ENCODE peak calls at places on chromosomes 11 and 22, in four cellular contexts. P is spleen, T is HepG2, F is tibial nerve. X is an unnamed sample.

GRCh38 chr11:114262681-114263509 is 33.3 kb upstream of the NNMT start:
- DNase-seq in P (no peak), T (peak), F (no peak), X (no peak)

GRCh38 chr11:64614927-64615326 is 23.9 kb downstream of the SLC22A12 start:
- DNase-seq in P (no peak), T (no peak), F (no peak), X (no peak)

GRCh38 chr11:107293677-107294344 is 163.8 kb downstream of the CWF19L2 start:
- DNase-seq in P (no peak), T (peak), F (no peak), X (no peak)

GRCh38 chr11:17767301-17767885 is 32.8 kb downstream of the KCNC1 start:
- DNase-seq in P (peak), T (no peak), F (no peak), X (no peak)

GRCh38 chr11:74272276-74272675 is 39.2 kb downstream of the P4HA3 start:
- DNase-seq in P (no peak), T (no peak), F (no peak), X (no peak)

GRCh38 chr22:48081281-48081680 is 1318.8 kb downstream of the TBC1D22A start:
- DNase-seq in P (no peak), T (no peak), F (no peak), X (no peak)

GRCh38 chr11:84719935-84720577 is 907.1 kb downstream of the DLG2 start:
- DNase-seq in P (peak), T (no peak), F (no peak), X (no peak)

GRCh38 chr11:355581-356458 is 13.5 kb upstream of the B4GALNT4 start:
- DNase-seq in P (peak), T (peak), F (peak), X (peak)

GRCh38 chr22:26675687-26676273 is 18.4 kb downstream of the MIAT start:
- DNase-seq in P (no peak), T (no peak), F (no peak), X (no peak)
- TF ChIP-seq POLR2A in P (no peak), T (no peak), F (no peak), X (no peak)

DNA sequence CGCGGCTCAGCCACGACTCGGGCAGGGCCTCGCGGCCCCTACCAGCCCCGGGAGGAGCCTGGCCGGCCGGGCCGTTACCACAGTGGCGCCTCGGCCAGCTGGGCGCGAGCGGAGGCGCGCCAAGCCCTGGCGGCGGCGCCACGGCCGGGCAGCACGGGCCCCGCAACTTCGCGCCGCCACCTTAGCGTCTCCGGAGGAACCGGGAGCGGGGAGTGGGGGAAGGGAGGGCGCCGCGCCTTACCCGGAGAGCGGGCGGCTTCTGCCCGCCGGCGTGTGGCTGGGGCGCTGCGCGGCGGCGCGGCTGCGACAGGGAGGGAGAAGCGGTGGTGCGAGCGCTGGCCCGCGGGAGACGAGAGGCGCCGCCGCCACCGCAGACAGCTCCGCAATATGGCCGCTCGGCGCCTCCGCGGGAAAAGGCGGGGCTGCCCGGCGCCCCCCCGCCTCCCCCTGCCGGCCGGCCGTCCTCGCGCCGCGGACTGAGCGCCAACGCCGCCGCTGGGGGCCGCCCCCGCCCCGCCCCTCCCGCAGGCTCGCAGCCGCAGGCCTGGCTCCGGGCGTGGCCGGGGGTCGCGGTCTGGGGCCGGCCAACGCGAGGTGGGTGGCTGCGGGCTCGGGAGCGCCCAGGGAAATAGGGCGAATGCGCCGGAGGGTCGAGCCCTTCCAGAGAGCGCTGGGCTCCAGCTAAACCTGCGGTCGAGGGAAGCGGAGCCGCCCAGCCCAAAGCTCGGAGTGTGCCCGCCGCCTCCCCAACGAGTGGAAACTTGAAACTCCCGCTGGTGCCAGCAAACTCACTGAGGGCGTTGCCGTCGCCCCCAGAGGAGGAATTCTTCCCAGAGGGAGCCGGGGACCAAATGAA is at the start of gene RDX:
- DNase-seq in P (peak), T (peak), F (peak), X (peak)
- TF ChIP-seq POLR2A in P (no peak), T (peak), F (peak), X (peak)

DNA sequence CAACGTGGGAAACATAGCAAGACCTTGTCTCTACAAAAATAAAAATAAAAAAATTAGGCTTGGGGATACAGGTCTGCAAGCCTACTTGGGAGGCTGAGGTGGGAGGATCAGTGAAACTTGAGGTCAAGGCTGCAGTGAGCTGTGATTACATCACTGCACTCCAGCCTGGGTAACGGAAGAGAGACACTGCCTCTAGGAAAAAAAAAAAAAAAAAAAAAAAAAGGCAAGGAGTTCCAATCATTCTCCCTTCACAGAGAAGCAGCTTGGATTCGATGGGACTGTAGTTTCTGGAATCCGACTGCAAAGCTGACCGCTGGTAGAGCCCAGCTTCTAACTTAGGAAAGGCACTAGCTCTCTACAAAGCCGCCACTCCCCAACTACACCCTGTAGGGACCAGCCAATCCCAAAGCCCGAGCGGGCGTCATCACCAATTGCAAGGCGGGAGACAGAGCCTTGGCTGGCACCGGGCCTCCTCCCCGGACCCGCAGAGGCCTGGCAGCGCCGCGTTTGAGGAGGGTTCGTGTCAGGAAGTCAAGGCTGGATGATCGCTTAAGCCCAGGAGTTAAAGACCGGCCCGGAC is 699 bp upstream of the DDB2 start:
- DNase-seq in P (peak), T (peak), F (peak), X (peak)
- TF ChIP-seq POLR2A in P (no peak), T (peak), F (peak), X (peak)

DNA sequence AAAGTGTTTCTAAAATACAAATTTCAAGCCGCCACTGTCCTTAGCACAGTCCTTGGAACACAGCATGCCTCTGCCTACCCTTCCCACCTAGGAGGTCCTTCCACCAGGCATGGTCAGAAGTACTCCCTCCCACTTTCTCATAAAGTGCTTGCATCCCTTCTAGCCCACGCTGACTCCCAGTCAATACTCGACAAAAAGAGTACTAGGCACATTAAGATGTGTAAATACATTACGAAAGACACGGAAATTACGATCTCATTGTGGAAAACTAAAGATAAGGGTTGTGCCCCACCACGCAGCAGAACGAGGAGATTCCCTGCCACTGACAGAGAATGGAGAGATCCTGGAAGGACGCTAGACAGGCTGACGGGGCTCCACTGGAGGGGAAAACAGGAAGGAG is 13.5 kb downstream of the CHKA start:
- DNase-seq in P (no peak), T (peak), F (no peak), X (no peak)
- TF ChIP-seq POLR2A in P (no peak), T (no peak), F (no peak), X (no peak)

DNA sequence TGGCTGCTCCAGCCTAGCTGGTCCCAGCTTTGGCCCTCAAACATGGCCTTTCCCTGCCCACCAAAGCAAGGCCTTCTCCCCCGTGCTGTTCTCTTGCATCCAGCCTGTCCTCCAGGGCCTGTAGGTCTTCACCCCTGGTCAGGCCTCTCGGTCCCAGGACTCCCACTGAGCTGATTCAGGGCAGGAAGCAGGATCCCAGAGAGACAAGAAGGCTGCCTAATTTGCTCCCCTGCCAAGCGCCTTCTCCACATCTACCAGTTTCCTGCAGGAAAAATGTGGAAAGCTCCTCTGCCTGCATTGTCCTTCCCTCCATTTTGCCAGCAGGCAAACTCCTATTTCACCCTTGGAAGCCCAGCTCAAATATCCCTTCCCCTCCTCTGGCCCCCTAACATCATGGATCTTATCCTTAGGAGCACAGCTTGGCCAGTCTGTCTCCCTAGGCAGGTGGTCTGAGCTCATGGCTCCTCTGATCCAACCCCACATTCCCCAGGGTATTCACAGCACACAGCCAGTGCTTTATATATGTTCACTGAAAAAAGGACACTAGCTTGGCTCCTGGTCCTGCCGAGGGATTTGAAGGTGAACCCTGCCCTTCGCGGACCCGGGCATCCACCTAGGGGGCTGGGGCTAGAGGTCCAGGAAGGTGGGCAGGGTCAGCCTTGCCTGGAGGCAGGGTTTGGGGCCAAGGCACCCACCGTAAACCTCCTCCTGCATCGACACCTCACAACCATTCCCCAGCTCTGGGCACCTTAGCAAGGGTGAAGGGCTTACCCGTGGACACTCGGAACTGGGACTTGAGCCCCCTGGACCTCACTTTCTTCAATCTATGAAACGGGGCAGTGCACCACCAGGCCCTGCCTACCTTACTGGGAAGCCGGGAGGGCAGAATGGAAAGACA is 968 bp downstream of the RHBDD3 start:
- DNase-seq in P (peak), T (no peak), F (no peak), X (no peak)
- TF ChIP-seq POLR2A in P (no peak), T (no peak), F (no peak), X (no peak)